ENCODE peak calls at places on chromosomes 2 and 18, in seven cellular contexts. P is body of pancreas; Y is AG09309; H is tibial nerve; M is colonic mucosa; R is bronchial epithelial cell; A is CD8-positive, alpha-beta T cell. O is an unnamed sample.

GRCh38 chr2:136010126-136010525 is 24.7 kb upstream of the DARS1 start:
- DNase-seq in P (no peak), Y (no peak), H (no peak), M (no peak), R (no peak), A (no peak), O (no peak)

GRCh38 chr2:105403785-105404698 is 5.2 kb upstream of the FHL2 start:
- DNase-seq in P (no peak), Y (peak), H (no peak), M (peak), R (peak), A (no peak), O (peak)

GRCh38 chr2:159046966-159047365 is 78.5 kb downstream of the TANC1 start:
- DNase-seq in P (no peak), Y (peak), H (no peak), M (no peak), R (peak), A (no peak), O (no peak)

GRCh38 chr2:176200971-176201370 is 12.5 kb downstream of the HOXD1 start:
- DNase-seq in P (no peak), Y (no peak), H (no peak), M (no peak), R (no peak), A (no peak), O (no peak)

GRCh38 chr2:27275211-27276150 is at the start of gene DNAJC5G:
- DNase-seq in P (no peak), Y (no peak), H (no peak), M (no peak), R (no peak), A (no peak), O (no peak)

GRCh38 chr2:96427169-96427568 is 78.0 kb downstream of the NEURL3 start:
- DNase-seq in P (no peak), Y (no peak), H (no peak), M (no peak), R (no peak), A (no peak), O (no peak)

GRCh38 chr2:68775272-68775847 is 40.7 kb downstream of the ARHGAP25 start:
- DNase-seq in P (no peak), Y (no peak), H (no peak), M (no peak), R (no peak), A (no peak), O (no peak)

GRCh38 chr18:44229693-44230108 is 451.0 kb upstream of the SETBP1 start:
- DNase-seq in P (peak), Y (peak), H (peak), M (peak), R (peak), A (no peak), O (no peak)

GRCh38 chr2:29033172-29033571 is 41.2 kb downstream of the PCARE start:
- DNase-seq in P (no peak), Y (peak), H (no peak), M (no peak), R (peak), A (no peak), O (peak)

GRCh38 chr2:33236457-33236856 is 240.0 kb upstream of the RASGRP3 start:
- DNase-seq in P (no peak), Y (peak), H (no peak), M (no peak), R (peak), A (no peak), O (no peak)

GRCh38 chr2:67041051-67041450 is 356.1 kb upstream of the ETAA1 start:
- DNase-seq in P (no peak), Y (no peak), H (no peak), M (no peak), R (no peak), A (no peak), O (no peak)

GRCh38 chr2:29074401-29074800 is at the start of gene PCARE:
- DNase-seq in P (no peak), Y (no peak), H (no peak), M (no peak), R (no peak), A (no peak), O (no peak)

GRCh38 chr2:46379213-46380037 is 82.2 kb downstream of the EPAS1 start:
- DNase-seq in P (no peak), Y (no peak), H (no peak), M (no peak), R (no peak), A (no peak), O (no peak)

GRCh38 chr2:167209784-167210183 is 321.5 kb downstream of the XIRP2 start:
- DNase-seq in P (no peak), Y (no peak), H (no peak), M (no peak), R (peak), A (no peak), O (no peak)

GRCh38 chr2:141728886-141729285 is 401.9 kb downstream of the LRP1B start:
- DNase-seq in P (no peak), Y (no peak), H (no peak), M (no peak), R (no peak), A (no peak), O (no peak)

GRCh38 chr18:292271-292670 is 24.4 kb upstream of the THOC1 start:
- DNase-seq in P (no peak), Y (no peak), H (no peak), M (no peak), R (no peak), A (no peak), O (no peak)

GRCh38 chr2:194769030-194769429 is 888.0 kb upstream of the SLC39A10 start:
- DNase-seq in P (no peak), Y (no peak), H (no peak), M (no peak), R (peak), A (no peak), O (no peak)

GRCh38 chr2:86020984-86021383 is 84.7 kb downstream of the POLR1A start:
- DNase-seq in P (no peak), Y (no peak), H (peak), M (peak), R (no peak), A (no peak), O (no peak)

GRCh38 chr2:107392241-107392704 is 434.4 kb upstream of the RGPD4 start:
- DNase-seq in P (no peak), Y (no peak), H (no peak), M (no peak), R (no peak), A (no peak), O (no peak)

GRCh38 chr2:121858406-121858805 is 103.0 kb downstream of the TSN start:
- DNase-seq in P (no peak), Y (no peak), H (no peak), M (no peak), R (no peak), A (no peak), O (no peak)

GRCh38 chr2:218876562-218877219 is 4.0 kb upstream of the WNT10A start:
- DNase-seq in P (peak), Y (no peak), H (peak), M (peak), R (peak), A (peak), O (peak)

GRCh38 chr2:168375195-168375798 is 80.8 kb upstream of the CERS6 start:
- DNase-seq in P (no peak), Y (no peak), H (no peak), M (no peak), R (no peak), A (no peak), O (no peak)

GRCh38 chr2:44655401-44655864 is 286.1 kb upstream of the SIX3 start:
- DNase-seq in P (no peak), Y (no peak), H (no peak), M (no peak), R (no peak), A (no peak), O (no peak)

GRCh38 chr2:8550481-8550880 is 131.4 kb upstream of the ID2 start:
- DNase-seq in P (no peak), Y (no peak), H (no peak), M (peak), R (no peak), A (no peak), O (no peak)

GRCh38 chr18:3790702-3791101 is 340.7 kb downstream of the TGIF1 start:
- DNase-seq in P (no peak), Y (no peak), H (no peak), M (no peak), R (no peak), A (no peak), O (no peak)

GRCh38 chr18:49744395-49744987 is 68.8 kb downstream of the ACAA2 start:
- DNase-seq in P (no peak), Y (no peak), H (no peak), M (no peak), R (no peak), A (no peak), O (no peak)

GRCh38 chr2:187215576-187216240 is 232.3 kb downstream of the CALCRL start:
- DNase-seq in P (no peak), Y (no peak), H (no peak), M (no peak), R (peak), A (no peak), O (no peak)

GRCh38 chr2:3159801-3160545 is 217.6 kb downstream of the EIPR1 start:
- DNase-seq in P (no peak), Y (no peak), H (no peak), M (no peak), R (no peak), A (no peak), O (no peak)

GRCh38 chr2:182952741-182953450 is 85.4 kb downstream of the NCKAP1 start:
- DNase-seq in P (no peak), Y (peak), H (no peak), M (no peak), R (peak), A (no peak), O (no peak)

GRCh38 chr2:126971481-126972271 is 73.0 kb downstream of the TEX51 start:
- DNase-seq in P (peak), Y (peak), H (peak), M (peak), R (peak), A (peak), O (peak)

GRCh38 chr18:69261436-69261835 is 139.3 kb upstream of the DOK6 start:
- DNase-seq in P (no peak), Y (no peak), H (no peak), M (no peak), R (no peak), A (no peak), O (no peak)

GRCh38 chr2:237557633-237558015 is 8.8 kb upstream of the PRLH start:
- DNase-seq in P (no peak), Y (no peak), H (no peak), M (no peak), R (no peak), A (no peak), O (no peak)

GRCh38 chr2:239322414-239323086 is 78.3 kb downstream of the HDAC4 start:
- DNase-seq in P (no peak), Y (no peak), H (no peak), M (peak), R (no peak), A (peak), O (peak)

GRCh38 chr2:119378566-119378965 is 11.8 kb downstream of the DBI start:
- DNase-seq in P (no peak), Y (no peak), H (no peak), M (no peak), R (no peak), A (no peak), O (no peak)

GRCh38 chr2:107711941-107712340 is 114.8 kb upstream of the RGPD4 start:
- DNase-seq in P (no peak), Y (no peak), H (no peak), M (no peak), R (no peak), A (no peak), O (no peak)

GRCh38 chr2:101717041-101717817 is 19.7 kb downstream of the MAP4K4 start:
- DNase-seq in P (no peak), Y (no peak), H (no peak), M (no peak), R (no peak), A (peak), O (no peak)

GRCh38 chr2:68913359-68913758 is 39.3 kb downstream of the GKN2 start:
- DNase-seq in P (no peak), Y (no peak), H (no peak), M (no peak), R (no peak), A (no peak), O (no peak)

GRCh38 chr2:215693269-215693998 is 257.6 kb upstream of the FN1 start:
- DNase-seq in P (no peak), Y (no peak), H (no peak), M (no peak), R (peak), A (no peak), O (peak)

GRCh38 chr2:44549856-44550255 is 188.1 kb downstream of the CAMKMT start:
- DNase-seq in P (no peak), Y (no peak), H (no peak), M (no peak), R (peak), A (no peak), O (no peak)

DNA sequence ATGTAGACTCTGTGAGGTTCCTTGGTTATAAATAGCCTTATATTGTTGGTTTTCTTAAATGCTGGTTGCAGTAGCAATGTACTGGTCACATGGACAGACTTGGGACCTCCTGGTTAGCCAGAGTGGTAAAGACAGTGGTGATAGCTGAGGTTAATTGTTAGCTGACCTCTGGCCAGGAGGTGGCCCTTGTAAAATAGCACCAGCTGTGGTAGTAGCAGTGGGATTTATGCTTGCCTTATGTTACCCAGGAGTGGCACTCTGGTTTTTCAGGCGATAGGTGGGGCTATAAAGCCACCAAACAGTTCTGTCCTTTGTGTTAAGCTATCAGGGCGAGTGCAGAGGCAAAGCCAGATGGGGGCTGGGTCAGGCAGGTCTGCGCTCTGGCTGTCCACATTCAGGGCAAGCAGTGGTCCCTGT is 94.8 kb upstream of the SRD5A2 start:
- DNase-seq in P (peak), Y (no peak), H (no peak), M (no peak), R (no peak), A (no peak), O (peak)
- TF ChIP-seq CTCF in P (no peak), Y (no peak), H (no peak), M (no peak), R (no peak), A (no peak), O (peak)

DNA sequence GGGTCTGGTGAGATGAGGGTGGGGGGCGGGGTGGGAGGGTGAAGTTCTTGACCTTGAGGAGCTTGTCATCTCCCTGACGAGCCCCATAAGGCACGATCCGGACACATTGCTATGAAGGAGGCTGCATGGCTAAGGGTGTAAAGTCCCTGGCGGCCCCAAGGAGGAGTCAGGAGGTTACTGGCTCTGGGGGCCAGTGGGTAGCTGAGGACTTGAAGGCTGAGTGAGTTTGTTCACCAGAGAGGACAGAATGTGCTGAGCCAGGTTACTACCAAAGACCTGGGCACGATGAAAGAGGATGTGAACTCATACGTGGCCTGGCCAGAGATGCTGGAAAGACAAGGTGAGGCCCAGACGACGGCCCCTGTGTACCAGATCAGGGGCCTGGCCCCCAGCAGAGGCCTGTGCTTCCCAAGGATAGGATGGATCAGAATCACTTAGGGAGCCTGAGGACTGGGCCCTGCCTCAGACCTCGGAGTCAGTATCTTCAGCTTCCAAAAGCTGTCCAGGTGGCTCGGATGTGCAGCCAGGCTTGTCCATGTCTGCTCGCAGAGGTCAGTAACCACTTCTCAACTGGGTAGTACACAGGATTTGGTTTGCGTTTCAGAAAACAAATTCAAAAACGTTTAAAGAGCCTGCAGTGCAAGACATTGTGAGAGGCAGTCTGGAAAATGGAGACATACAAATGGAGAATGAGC is 110.9 kb downstream of the RNF144A start:
- DNase-seq in P (no peak), Y (no peak), H (no peak), M (no peak), R (no peak), A (no peak), O (no peak)
- TF ChIP-seq CTCF in P (no peak), Y (no peak), H (no peak), M (no peak), R (no peak), A (no peak), O (no peak)

DNA sequence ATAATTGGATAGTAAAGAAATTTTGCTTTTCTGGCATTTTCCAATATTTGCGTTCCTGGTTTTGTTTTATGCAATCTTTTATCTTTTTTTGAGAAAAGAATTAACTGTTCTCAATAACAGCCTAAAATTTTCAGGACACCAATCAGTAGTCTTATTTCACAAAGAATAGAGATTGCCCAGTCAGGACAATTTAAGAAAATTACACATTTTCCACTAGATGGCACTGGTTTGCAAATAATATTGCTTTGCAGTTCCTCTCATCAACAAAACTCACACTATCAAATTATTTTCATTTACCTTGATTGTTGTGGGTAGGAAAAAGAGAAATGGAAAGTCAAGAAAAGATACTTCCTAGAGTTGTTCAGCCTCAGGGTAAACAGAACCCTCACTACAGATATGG is 2.4 kb upstream of the RBM45 start:
- DNase-seq in P (no peak), Y (peak), H (no peak), M (no peak), R (peak), A (no peak), O (no peak)
- TF ChIP-seq CTCF in P (peak), Y (peak), H (peak), M (peak), R (peak), A (peak), O (no peak)

GRCh38 chr18:48419268-48420022 is 10.3 kb upstream of the ZBTB7C start:
- DNase-seq in P (no peak), Y (no peak), H (no peak), M (no peak), R (peak), A (no peak), O (no peak)
- TF ChIP-seq CTCF in P (no peak), Y (no peak), H (no peak), M (no peak), R (no peak), A (no peak), O (no peak)

DNA sequence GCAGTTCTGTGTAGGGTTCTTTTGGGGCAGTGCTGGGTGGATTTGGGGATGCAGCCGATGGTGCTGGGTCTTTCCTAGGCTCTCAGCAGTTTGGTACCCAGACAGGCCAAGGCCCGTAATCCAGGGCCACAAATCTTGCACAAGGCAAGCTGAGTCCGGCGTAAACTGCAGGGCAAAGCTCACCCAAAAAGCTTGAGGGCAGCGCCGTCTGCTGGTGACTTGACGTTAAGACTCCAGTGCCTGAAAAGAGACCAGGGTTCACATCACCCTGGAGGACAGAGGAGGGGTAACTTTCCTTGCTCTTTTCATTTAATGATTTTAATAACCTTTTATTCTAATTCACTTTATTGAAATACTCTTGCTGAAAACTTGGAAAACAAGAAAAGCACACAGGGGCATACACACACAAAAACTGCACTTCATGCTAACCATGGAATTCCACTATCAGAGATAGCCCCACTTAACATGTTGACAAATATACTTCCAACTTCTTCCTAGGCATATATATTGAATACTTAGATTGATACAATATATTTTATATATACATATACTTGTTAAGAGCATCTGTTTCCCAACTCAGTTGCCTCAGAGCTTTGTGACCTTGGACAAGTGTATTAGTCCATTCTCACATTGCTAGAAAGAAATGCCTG is 38.9 kb downstream of the CNGA3 start:
- DNase-seq in P (peak), Y (no peak), H (peak), M (peak), R (peak), A (peak), O (peak)
- TF ChIP-seq CTCF in P (peak), Y (peak), H (peak), M (peak), R (peak), A (peak), O (peak)

O was measured in Calu3.